ENCODE peak calls at places on chromosomes 11 and 22, in five cellular contexts. Z is IMR-90, W is SK-N-SH, F is K562, A is GM12878. R is an unnamed sample.

GRCh38 chr11:10365045-10365444 is 60.2 kb downstream of the ADM start:
- DNase-seq in Z (no peak), W (no peak), F (no peak), A (no peak), R (no peak)

GRCh38 chr11:111665779-111666178 is 63.5 kb downstream of the SIK2 start:
- DNase-seq in Z (peak), W (no peak), F (peak), A (no peak), R (peak)

GRCh38 chr11:134276396-134277175 is 407 bp downstream of the GLB1L3 start:
- DNase-seq in Z (no peak), W (peak), F (no peak), A (no peak), R (no peak)

GRCh38 chr22:39355080-39355479 is 5.3 kb downstream of the SYNGR1 start:
- DNase-seq in Z (no peak), W (no peak), F (no peak), A (no peak), R (no peak)

GRCh38 chr11:102451041-102451692 is 1.4 kb downstream of the TMEM123 start:
- DNase-seq in Z (no peak), W (no peak), F (no peak), A (no peak), R (no peak)

GRCh38 chr11:10913996-10914514 is 56.2 kb upstream of the ZBED5 start:
- DNase-seq in Z (no peak), W (no peak), F (no peak), A (no peak), R (no peak)

GRCh38 chr11:111557425-111558111 is 17.0 kb downstream of the LAYN start:
- DNase-seq in Z (peak), W (no peak), F (no peak), A (no peak), R (peak)

GRCh38 chr11:65362320-65362931 is 7.9 kb downstream of the TIGD3 start:
- DNase-seq in Z (no peak), W (no peak), F (no peak), A (peak), R (no peak)

GRCh38 chr22:28983788-28984441 is 77.7 kb downstream of the C22orf31 start:
- DNase-seq in Z (no peak), W (no peak), F (no peak), A (no peak), R (no peak)

GRCh38 chr22:17918840-17919239 is 105.5 kb downstream of the MICAL3 start:
- DNase-seq in Z (peak), W (no peak), F (no peak), A (no peak), R (no peak)

GRCh38 chr22:30569674-30570202 is 4.7 kb downstream of the GAL3ST1 start:
- DNase-seq in Z (no peak), W (no peak), F (no peak), A (no peak), R (no peak)

GRCh38 chr11:69884751-69885150 is 65.5 kb upstream of the FGF3 start:
- DNase-seq in Z (no peak), W (no peak), F (no peak), A (no peak), R (no peak)

GRCh38 chr11:107859459-107860239 is 1.1 kb upstream of the SLC35F2 start:
- DNase-seq in Z (no peak), W (peak), F (no peak), A (peak), R (no peak)

GRCh38 chr11:19382131-19382611 is 141.4 kb upstream of the E2F8 start:
- DNase-seq in Z (no peak), W (no peak), F (no peak), A (no peak), R (no peak)

GRCh38 chr11:5102246-5102645 is 32.9 kb downstream of the OR52E1 start:
- DNase-seq in Z (no peak), W (no peak), F (no peak), A (no peak), R (no peak)

GRCh38 chr11:69357458-69358397 is 63.8 kb downstream of the MYEOV start:
- DNase-seq in Z (no peak), W (no peak), F (no peak), A (no peak), R (no peak)

GRCh38 chr11:27882066-27882697 is 181.9 kb upstream of the BDNF start:
- DNase-seq in Z (peak), W (no peak), F (no peak), A (no peak), R (no peak)

GRCh38 chr22:49010901-49011300 is 816.8 kb downstream of the BRD1 start:
- DNase-seq in Z (no peak), W (peak), F (no peak), A (no peak), R (no peak)

GRCh38 chr11:7585816-7586215 is 72.0 kb downstream of the PPFIBP2 start:
- DNase-seq in Z (peak), W (no peak), F (no peak), A (no peak), R (no peak)

GRCh38 chr11:64787526-64788320 is 9.4 kb upstream of the SF1 start:
- DNase-seq in Z (peak), W (peak), F (peak), A (no peak), R (peak)

GRCh38 chr11:65209711-65210360 is 28.1 kb downstream of the CAPN1 start:
- DNase-seq in Z (no peak), W (no peak), F (no peak), A (no peak), R (no peak)

GRCh38 chr11:17640493-17641164 is 78.7 kb upstream of the MYOD1 start:
- DNase-seq in Z (no peak), W (peak), F (peak), A (no peak), R (no peak)

GRCh38 chr11:122097419-122098001 is 18.5 kb downstream of the BLID start:
- DNase-seq in Z (peak), W (peak), F (no peak), A (no peak), R (no peak)

GRCh38 chr11:77687088-77687487 is 49.5 kb upstream of the CLNS1A start:
- DNase-seq in Z (no peak), W (no peak), F (no peak), A (no peak), R (no peak)

GRCh38 chr11:1192741-1193325 is 30.0 kb upstream of the MUC5B start:
- DNase-seq in Z (no peak), W (peak), F (no peak), A (no peak), R (no peak)

GRCh38 chr11:114080219-114080618 is 20.7 kb downstream of the ZBTB16 start:
- DNase-seq in Z (no peak), W (no peak), F (no peak), A (no peak), R (no peak)

GRCh38 chr22:30250713-30251267 is 4.2 kb upstream of the LIF start:
- DNase-seq in Z (peak), W (peak), F (no peak), A (no peak), R (no peak)

GRCh38 chr11:25981998-25982397 is 349.9 kb upstream of the ANO3 start:
- DNase-seq in Z (peak), W (peak), F (no peak), A (peak), R (peak)

GRCh38 chr22:43796567-43796966 is 15.5 kb downstream of the EFCAB6 start:
- DNase-seq in Z (peak), W (peak), F (no peak), A (no peak), R (no peak)

GRCh38 chr11:91796999-91797398 is 427.6 kb upstream of the FAT3 start:
- DNase-seq in Z (no peak), W (no peak), F (no peak), A (no peak), R (no peak)

GRCh38 chr22:36807627-36808026 is 9.2 kb downstream of the PVALB start:
- DNase-seq in Z (no peak), W (no peak), F (no peak), A (no peak), R (no peak)

GRCh38 chr22:20439928-20440575 is 2.4 kb upstream of the SCARF2 start:
- DNase-seq in Z (no peak), W (no peak), F (no peak), A (no peak), R (no peak)

GRCh38 chr22:27987557-27987956 is 68.5 kb upstream of the PITPNB start:
- DNase-seq in Z (peak), W (no peak), F (no peak), A (no peak), R (no peak)

GRCh38 chr22:42684462-42685195 is 35.4 kb upstream of the CYB5R3 start:
- DNase-seq in Z (no peak), W (no peak), F (no peak), A (no peak), R (no peak)

DNA sequence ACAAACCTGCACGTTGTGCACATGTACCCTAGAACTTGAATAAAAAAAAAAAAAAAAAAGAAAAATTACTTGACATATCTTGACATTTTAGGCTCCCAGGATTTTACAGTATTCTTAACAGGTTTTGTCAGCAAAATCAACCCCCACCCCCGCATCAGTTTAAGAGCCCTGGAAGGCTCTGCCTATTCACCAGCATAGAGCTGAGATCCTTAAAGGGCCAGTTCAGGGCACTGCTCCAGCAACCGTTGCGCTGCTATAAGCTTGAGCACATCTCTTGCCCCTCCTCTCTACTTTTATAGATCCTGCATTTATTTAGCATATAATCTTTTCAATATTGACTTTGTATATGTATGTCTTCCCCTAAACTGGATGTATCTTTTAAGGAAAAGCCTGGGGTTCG is 697 bp upstream of the PAFAH1B2 start:
- DNase-seq in Z (peak), W (peak), F (peak), A (no peak), R (no peak)
- TF ChIP-seq MXI1 in Z (no peak), W (no peak), F (no peak), A (no peak), R (no peak)

GRCh38 chr11:48012051-48012391 is 31.7 kb downstream of the PTPRJ start:
- DNase-seq in Z (no peak), W (no peak), F (no peak), A (no peak), R (no peak)
- TF ChIP-seq MXI1 in Z (no peak), W (no peak), F (no peak), A (no peak), R (no peak)

GRCh38 chr11:73784080-73784634 is 3.5 kb upstream of the MRPL48 start:
- DNase-seq in Z (peak), W (no peak), F (no peak), A (no peak), R (peak)
- TF ChIP-seq MXI1 in Z (no peak), W (no peak), F (no peak), A (no peak), R (no peak)

GRCh38 chr11:3626250-3626960 is 15.4 kb downstream of the ART5 start:
- DNase-seq in Z (no peak), W (no peak), F (no peak), A (no peak), R (no peak)
- TF ChIP-seq MXI1 in Z (no peak), W (no peak), F (no peak), A (no peak), R (no peak)

R was measured in HepG2.